ENCODE peak calls at places on chromosomes 3 and 15, in six cellular contexts. One of them, this sample, is unnamed.

GRCh38 chr3:123283074-123283473 is 81.3 kb downstream of the SEC22A start:
- DNase-seq in KBM-7: no peak
- DNase-seq in 8988T: no peak
- DNase-seq in nucleus accumbens: no peak
- DNase-seq in non-pigmented ciliary epithelial cell: no peak
- DNase-seq in stimulated activated CD8-positive, alpha-beta memory T cell treated with anti-CD3 and anti-CD28 coated beads, Interleukin-7, amount 100 ng/mL, for 1 hour: no peak
- DNase-seq in this sample: no peak

GRCh38 chr15:29924750-29925149 is 102.5 kb upstream of the TJP1 start:
- DNase-seq in KBM-7: no peak
- DNase-seq in 8988T: no peak
- DNase-seq in nucleus accumbens: no peak
- DNase-seq in non-pigmented ciliary epithelial cell: no peak
- DNase-seq in stimulated activated CD8-positive, alpha-beta memory T cell treated with anti-CD3 and anti-CD28 coated beads, Interleukin-7, amount 100 ng/mL, for 1 hour: no peak
- DNase-seq in this sample: peak; percentile 89

GRCh38 chr15:31352911-31353811 is 26.5 kb downstream of the KLF13 start:
- DNase-seq in KBM-7: peak; percentile 94
- DNase-seq in 8988T: no peak
- DNase-seq in nucleus accumbens: peak; percentile 40
- DNase-seq in non-pigmented ciliary epithelial cell: peak; percentile 47
- DNase-seq in stimulated activated CD8-positive, alpha-beta memory T cell treated with anti-CD3 and anti-CD28 coated beads, Interleukin-7, amount 100 ng/mL, for 1 hour: no peak
- DNase-seq in this sample: no peak

GRCh38 chr15:65412556-65412955 is 10.2 kb downstream of the IGDCC4 start:
- DNase-seq in KBM-7: no peak
- DNase-seq in 8988T: no peak
- DNase-seq in nucleus accumbens: no peak
- DNase-seq in non-pigmented ciliary epithelial cell: no peak
- DNase-seq in stimulated activated CD8-positive, alpha-beta memory T cell treated with anti-CD3 and anti-CD28 coated beads, Interleukin-7, amount 100 ng/mL, for 1 hour: no peak
- DNase-seq in this sample: no peak

GRCh38 chr15:92690370-92690769 is 34.8 kb upstream of the FAM174B start:
- DNase-seq in KBM-7: no peak
- DNase-seq in 8988T: no peak
- DNase-seq in nucleus accumbens: no peak
- DNase-seq in non-pigmented ciliary epithelial cell: no peak
- DNase-seq in stimulated activated CD8-positive, alpha-beta memory T cell treated with anti-CD3 and anti-CD28 coated beads, Interleukin-7, amount 100 ng/mL, for 1 hour: no peak
- DNase-seq in this sample: no peak

GRCh38 chr3:129378949-129379348 is 49.5 kb downstream of the EFCAB12 start:
- DNase-seq in KBM-7: no peak
- DNase-seq in 8988T: no peak
- DNase-seq in nucleus accumbens: no peak
- DNase-seq in non-pigmented ciliary epithelial cell: no peak
- DNase-seq in stimulated activated CD8-positive, alpha-beta memory T cell treated with anti-CD3 and anti-CD28 coated beads, Interleukin-7, amount 100 ng/mL, for 1 hour: no peak
- DNase-seq in this sample: no peak

GRCh38 chr15:67177750-67178149 is 76.7 kb downstream of the AAGAB start:
- DNase-seq in KBM-7: peak; percentile 35
- DNase-seq in 8988T: no peak
- DNase-seq in nucleus accumbens: no peak
- DNase-seq in non-pigmented ciliary epithelial cell: no peak
- DNase-seq in stimulated activated CD8-positive, alpha-beta memory T cell treated with anti-CD3 and anti-CD28 coated beads, Interleukin-7, amount 100 ng/mL, for 1 hour: no peak
- DNase-seq in this sample: no peak

GRCh38 chr3:110989446-110989845 is 82.2 kb upstream of the NECTIN3 start:
- DNase-seq in KBM-7: no peak
- DNase-seq in 8988T: no peak
- DNase-seq in nucleus accumbens: no peak
- DNase-seq in non-pigmented ciliary epithelial cell: no peak
- DNase-seq in stimulated activated CD8-positive, alpha-beta memory T cell treated with anti-CD3 and anti-CD28 coated beads, Interleukin-7, amount 100 ng/mL, for 1 hour: no peak
- DNase-seq in this sample: no peak

GRCh38 chr15:77276096-77276495 is 143.8 kb downstream of the PEAK1 start:
- DNase-seq in KBM-7: no peak
- DNase-seq in 8988T: no peak
- DNase-seq in nucleus accumbens: no peak
- DNase-seq in non-pigmented ciliary epithelial cell: no peak
- DNase-seq in stimulated activated CD8-positive, alpha-beta memory T cell treated with anti-CD3 and anti-CD28 coated beads, Interleukin-7, amount 100 ng/mL, for 1 hour: no peak
- DNase-seq in this sample: no peak

GRCh38 chr3:141454906-141455602 is 31.8 kb upstream of the RASA2 start:
- DNase-seq in KBM-7: peak; percentile 71
- DNase-seq in 8988T: peak; percentile 59
- DNase-seq in nucleus accumbens: no peak
- DNase-seq in non-pigmented ciliary epithelial cell: no peak
- DNase-seq in stimulated activated CD8-positive, alpha-beta memory T cell treated with anti-CD3 and anti-CD28 coated beads, Interleukin-7, amount 100 ng/mL, for 1 hour: no peak
- DNase-seq in this sample: no peak

GRCh38 chr15:74174216-74174965 is 881 bp downstream of the ISLR start:
- DNase-seq in KBM-7: no peak
- DNase-seq in 8988T: no peak
- DNase-seq in nucleus accumbens: no peak
- DNase-seq in non-pigmented ciliary epithelial cell: no peak
- DNase-seq in stimulated activated CD8-positive, alpha-beta memory T cell treated with anti-CD3 and anti-CD28 coated beads, Interleukin-7, amount 100 ng/mL, for 1 hour: no peak
- DNase-seq in this sample: no peak

GRCh38 chr15:72838311-72838731 is 54.8 kb upstream of the ADPGK start:
- DNase-seq in KBM-7: no peak
- DNase-seq in 8988T: no peak
- DNase-seq in nucleus accumbens: no peak
- DNase-seq in non-pigmented ciliary epithelial cell: no peak
- DNase-seq in stimulated activated CD8-positive, alpha-beta memory T cell treated with anti-CD3 and anti-CD28 coated beads, Interleukin-7, amount 100 ng/mL, for 1 hour: no peak
- DNase-seq in this sample: no peak

GRCh38 chr15:81575436-81576123 is 201.6 kb upstream of the TMC3 start:
- DNase-seq in KBM-7: no peak
- DNase-seq in 8988T: no peak
- DNase-seq in nucleus accumbens: peak; percentile 46
- DNase-seq in non-pigmented ciliary epithelial cell: no peak
- DNase-seq in stimulated activated CD8-positive, alpha-beta memory T cell treated with anti-CD3 and anti-CD28 coated beads, Interleukin-7, amount 100 ng/mL, for 1 hour: no peak
- DNase-seq in this sample: peak; percentile 54

GRCh38 chr3:134567605-134568004 is 81.7 kb downstream of the CEP63 start:
- DNase-seq in KBM-7: peak; percentile 71
- DNase-seq in 8988T: no peak
- DNase-seq in nucleus accumbens: no peak
- DNase-seq in non-pigmented ciliary epithelial cell: no peak
- DNase-seq in stimulated activated CD8-positive, alpha-beta memory T cell treated with anti-CD3 and anti-CD28 coated beads, Interleukin-7, amount 100 ng/mL, for 1 hour: no peak
- DNase-seq in this sample: no peak

This sample was measured in HS-27A.